ENCODE peak calls at places on chromosomes 5 and 9, in nine cellular contexts. One of them, this sample, is unnamed.

GRCh38 chr9:6000955-6001354 is 14.5 kb downstream of the RANBP6 start:
- DNase-seq in NCI-H2081: no peak
- DNase-seq in fibroblast of lung: no peak
- DNase-seq in AG10803: no peak
- DNase-seq in psoas muscle: no peak
- DNase-seq in stimulated activated naive CD8-positive, alpha-beta T cell treated with anti-CD3 and anti-CD28 coated beads, Interleukin-15, Interleukin-2, amounts not matched to agents 100 U/mL and 50 U/mL, for 24 hours: no peak
- DNase-seq in H4: no peak
- DNase-seq in activated T-cell treated with anti-CD3 and anti-CD28 coated beads for 24 hours: no peak
- DNase-seq in NCI-H510A: no peak
- DNase-seq in this sample: no peak

GRCh38 chr9:75378036-75378435 is 289.7 kb downstream of the OSTF1 start:
- DNase-seq in NCI-H2081: no peak
- DNase-seq in fibroblast of lung: no peak
- DNase-seq in AG10803: no peak
- DNase-seq in psoas muscle: peak
- DNase-seq in stimulated activated naive CD8-positive, alpha-beta T cell treated with anti-CD3 and anti-CD28 coated beads, Interleukin-15, Interleukin-2, amounts not matched to agents 100 U/mL and 50 U/mL, for 24 hours: no peak
- DNase-seq in H4: no peak
- DNase-seq in activated T-cell treated with anti-CD3 and anti-CD28 coated beads for 24 hours: no peak
- DNase-seq in NCI-H510A: no peak
- DNase-seq in this sample: no peak

GRCh38 chr5:41735213-41735612 is 135.0 kb downstream of the OXCT1 start:
- DNase-seq in NCI-H2081: no peak
- DNase-seq in fibroblast of lung: no peak
- DNase-seq in AG10803: no peak
- DNase-seq in psoas muscle: no peak
- DNase-seq in stimulated activated naive CD8-positive, alpha-beta T cell treated with anti-CD3 and anti-CD28 coated beads, Interleukin-15, Interleukin-2, amounts not matched to agents 100 U/mL and 50 U/mL, for 24 hours: no peak
- DNase-seq in H4: no peak
- DNase-seq in activated T-cell treated with anti-CD3 and anti-CD28 coated beads for 24 hours: no peak
- DNase-seq in NCI-H510A: no peak
- DNase-seq in this sample: no peak

GRCh38 chr5:148397968-148398595 is 14.3 kb downstream of the FBXO38 start:
- DNase-seq in NCI-H2081: peak
- DNase-seq in fibroblast of lung: no peak
- DNase-seq in AG10803: no peak
- DNase-seq in psoas muscle: no peak
- DNase-seq in stimulated activated naive CD8-positive, alpha-beta T cell treated with anti-CD3 and anti-CD28 coated beads, Interleukin-15, Interleukin-2, amounts not matched to agents 100 U/mL and 50 U/mL, for 24 hours: no peak
- DNase-seq in H4: no peak
- DNase-seq in activated T-cell treated with anti-CD3 and anti-CD28 coated beads for 24 hours: no peak
- DNase-seq in NCI-H510A: peak
- DNase-seq in this sample: no peak

GRCh38 chr9:70340572-70340971 is 73.9 kb downstream of the KLF9 start:
- DNase-seq in NCI-H2081: peak
- DNase-seq in fibroblast of lung: peak
- DNase-seq in AG10803: peak
- DNase-seq in psoas muscle: no peak
- DNase-seq in stimulated activated naive CD8-positive, alpha-beta T cell treated with anti-CD3 and anti-CD28 coated beads, Interleukin-15, Interleukin-2, amounts not matched to agents 100 U/mL and 50 U/mL, for 24 hours: no peak
- DNase-seq in H4: peak
- DNase-seq in activated T-cell treated with anti-CD3 and anti-CD28 coated beads for 24 hours: no peak
- DNase-seq in NCI-H510A: no peak
- DNase-seq in this sample: peak

GRCh38 chr5:136114406-136115132 is 18.1 kb upstream of the SMAD5 start:
- DNase-seq in NCI-H2081: no peak
- DNase-seq in fibroblast of lung: no peak
- DNase-seq in AG10803: no peak
- DNase-seq in psoas muscle: no peak
- DNase-seq in stimulated activated naive CD8-positive, alpha-beta T cell treated with anti-CD3 and anti-CD28 coated beads, Interleukin-15, Interleukin-2, amounts not matched to agents 100 U/mL and 50 U/mL, for 24 hours: no peak
- DNase-seq in H4: no peak
- DNase-seq in activated T-cell treated with anti-CD3 and anti-CD28 coated beads for 24 hours: no peak
- DNase-seq in NCI-H510A: no peak
- DNase-seq in this sample: no peak

GRCh38 chr9:112378441-112379176 is 1.3 kb upstream of the HSDL2 start:
- DNase-seq in NCI-H2081: peak
- DNase-seq in fibroblast of lung: no peak
- DNase-seq in AG10803: no peak
- DNase-seq in psoas muscle: no peak
- DNase-seq in stimulated activated naive CD8-positive, alpha-beta T cell treated with anti-CD3 and anti-CD28 coated beads, Interleukin-15, Interleukin-2, amounts not matched to agents 100 U/mL and 50 U/mL, for 24 hours: peak
- DNase-seq in H4: no peak
- DNase-seq in activated T-cell treated with anti-CD3 and anti-CD28 coated beads for 24 hours: peak
- DNase-seq in NCI-H510A: peak
- DNase-seq in this sample: no peak

GRCh38 chr5:178330791-178331404 is 98.3 kb upstream of the PHYKPL start:
- DNase-seq in NCI-H2081: no peak
- DNase-seq in fibroblast of lung: no peak
- DNase-seq in AG10803: no peak
- DNase-seq in psoas muscle: no peak
- DNase-seq in stimulated activated naive CD8-positive, alpha-beta T cell treated with anti-CD3 and anti-CD28 coated beads, Interleukin-15, Interleukin-2, amounts not matched to agents 100 U/mL and 50 U/mL, for 24 hours: peak
- DNase-seq in H4: peak
- DNase-seq in activated T-cell treated with anti-CD3 and anti-CD28 coated beads for 24 hours: no peak
- DNase-seq in NCI-H510A: no peak
- DNase-seq in this sample: no peak

GRCh38 chr9:117094493-117094892 is 320.4 kb downstream of the ASTN2 start:
- DNase-seq in NCI-H2081: no peak
- DNase-seq in fibroblast of lung: no peak
- DNase-seq in AG10803: peak
- DNase-seq in psoas muscle: no peak
- DNase-seq in stimulated activated naive CD8-positive, alpha-beta T cell treated with anti-CD3 and anti-CD28 coated beads, Interleukin-15, Interleukin-2, amounts not matched to agents 100 U/mL and 50 U/mL, for 24 hours: no peak
- DNase-seq in H4: no peak
- DNase-seq in activated T-cell treated with anti-CD3 and anti-CD28 coated beads for 24 hours: no peak
- DNase-seq in NCI-H510A: no peak
- DNase-seq in this sample: no peak

GRCh38 chr5:151178779-151179488 is 21.4 kb upstream of the ANXA6 start:
- DNase-seq in NCI-H2081: no peak
- DNase-seq in fibroblast of lung: no peak
- DNase-seq in AG10803: no peak
- DNase-seq in psoas muscle: no peak
- DNase-seq in stimulated activated naive CD8-positive, alpha-beta T cell treated with anti-CD3 and anti-CD28 coated beads, Interleukin-15, Interleukin-2, amounts not matched to agents 100 U/mL and 50 U/mL, for 24 hours: no peak
- DNase-seq in H4: no peak
- DNase-seq in activated T-cell treated with anti-CD3 and anti-CD28 coated beads for 24 hours: no peak
- DNase-seq in NCI-H510A: no peak
- DNase-seq in this sample: no peak

GRCh38 chr9:98045234-98046160 is 11.0 kb upstream of the NANS start:
- DNase-seq in NCI-H2081: peak
- DNase-seq in fibroblast of lung: no peak
- DNase-seq in AG10803: no peak
- DNase-seq in psoas muscle: no peak
- DNase-seq in stimulated activated naive CD8-positive, alpha-beta T cell treated with anti-CD3 and anti-CD28 coated beads, Interleukin-15, Interleukin-2, amounts not matched to agents 100 U/mL and 50 U/mL, for 24 hours: peak
- DNase-seq in H4: peak
- DNase-seq in activated T-cell treated with anti-CD3 and anti-CD28 coated beads for 24 hours: peak
- DNase-seq in NCI-H510A: no peak
- DNase-seq in this sample: no peak

GRCh38 chr5:110957934-110958333 is 113.6 kb upstream of the TSLP start:
- DNase-seq in NCI-H2081: no peak
- DNase-seq in fibroblast of lung: peak
- DNase-seq in AG10803: no peak
- DNase-seq in psoas muscle: no peak
- DNase-seq in stimulated activated naive CD8-positive, alpha-beta T cell treated with anti-CD3 and anti-CD28 coated beads, Interleukin-15, Interleukin-2, amounts not matched to agents 100 U/mL and 50 U/mL, for 24 hours: no peak
- DNase-seq in H4: no peak
- DNase-seq in activated T-cell treated with anti-CD3 and anti-CD28 coated beads for 24 hours: no peak
- DNase-seq in NCI-H510A: no peak
- DNase-seq in this sample: no peak

GRCh38 chr9:20271723-20272122 is 350.6 kb downstream of the MLLT3 start:
- DNase-seq in NCI-H2081: no peak
- DNase-seq in fibroblast of lung: peak
- DNase-seq in AG10803: no peak
- DNase-seq in psoas muscle: no peak
- DNase-seq in stimulated activated naive CD8-positive, alpha-beta T cell treated with anti-CD3 and anti-CD28 coated beads, Interleukin-15, Interleukin-2, amounts not matched to agents 100 U/mL and 50 U/mL, for 24 hours: no peak
- DNase-seq in H4: no peak
- DNase-seq in activated T-cell treated with anti-CD3 and anti-CD28 coated beads for 24 hours: no peak
- DNase-seq in NCI-H510A: no peak
- DNase-seq in this sample: no peak

GRCh38 chr5:98742395-98743073 is 30.9 kb upstream of the RGMB start:
- DNase-seq in NCI-H2081: no peak
- DNase-seq in fibroblast of lung: no peak
- DNase-seq in AG10803: no peak
- DNase-seq in psoas muscle: no peak
- DNase-seq in stimulated activated naive CD8-positive, alpha-beta T cell treated with anti-CD3 and anti-CD28 coated beads, Interleukin-15, Interleukin-2, amounts not matched to agents 100 U/mL and 50 U/mL, for 24 hours: no peak
- DNase-seq in H4: no peak
- DNase-seq in activated T-cell treated with anti-CD3 and anti-CD28 coated beads for 24 hours: no peak
- DNase-seq in NCI-H510A: no peak
- DNase-seq in this sample: no peak

GRCh38 chr9:122837266-122837850 is 9.0 kb upstream of the PDCL start:
- DNase-seq in NCI-H2081: no peak
- DNase-seq in fibroblast of lung: no peak
- DNase-seq in AG10803: no peak
- DNase-seq in psoas muscle: no peak
- DNase-seq in stimulated activated naive CD8-positive, alpha-beta T cell treated with anti-CD3 and anti-CD28 coated beads, Interleukin-15, Interleukin-2, amounts not matched to agents 100 U/mL and 50 U/mL, for 24 hours: no peak
- DNase-seq in H4: no peak
- DNase-seq in activated T-cell treated with anti-CD3 and anti-CD28 coated beads for 24 hours: no peak
- DNase-seq in NCI-H510A: no peak
- DNase-seq in this sample: no peak

GRCh38 chr5:65418661-65419060 is 63.1 kb downstream of the ADAMTS6 start:
- DNase-seq in NCI-H2081: no peak
- DNase-seq in fibroblast of lung: no peak
- DNase-seq in AG10803: peak
- DNase-seq in psoas muscle: no peak
- DNase-seq in stimulated activated naive CD8-positive, alpha-beta T cell treated with anti-CD3 and anti-CD28 coated beads, Interleukin-15, Interleukin-2, amounts not matched to agents 100 U/mL and 50 U/mL, for 24 hours: no peak
- DNase-seq in H4: no peak
- DNase-seq in activated T-cell treated with anti-CD3 and anti-CD28 coated beads for 24 hours: no peak
- DNase-seq in NCI-H510A: no peak
- DNase-seq in this sample: no peak

GRCh38 chr9:113349434-113350337 is at the start of gene BSPRY:
- DNase-seq in NCI-H2081: peak
- DNase-seq in fibroblast of lung: no peak
- DNase-seq in AG10803: no peak
- DNase-seq in psoas muscle: no peak
- DNase-seq in stimulated activated naive CD8-positive, alpha-beta T cell treated with anti-CD3 and anti-CD28 coated beads, Interleukin-15, Interleukin-2, amounts not matched to agents 100 U/mL and 50 U/mL, for 24 hours: peak
- DNase-seq in H4: no peak
- DNase-seq in activated T-cell treated with anti-CD3 and anti-CD28 coated beads for 24 hours: no peak
- DNase-seq in NCI-H510A: peak
- DNase-seq in this sample: no peak

This sample was measured in COR-L47.